ENCODE peak calls at places on chromosomes 3 and 15, in four cellular contexts. One of them, this sample, is unnamed.

GRCh38 chr15:53591041-53591440 is 168.4 kb downstream of the WDR72 start:
- DNase-seq in transverse colon: no peak
- DNase-seq in hypothalamus: no peak
- DNase-seq in cerebellar cortex: no peak
- DNase-seq in this sample: no peak

GRCh38 chr3:113771993-113772392 is 25.2 kb downstream of the ATP6V1A start:
- DNase-seq in transverse colon: no peak
- DNase-seq in hypothalamus: no peak
- DNase-seq in cerebellar cortex: no peak
- DNase-seq in this sample: no peak

GRCh38 chr3:190443257-190443656 is 6.4 kb downstream of the TMEM207 start:
- DNase-seq in transverse colon: no peak
- DNase-seq in hypothalamus: no peak
- DNase-seq in cerebellar cortex: no peak
- DNase-seq in this sample: no peak

GRCh38 chr15:60362318-60363023 is 35.3 kb downstream of the ANXA2 start:
- DNase-seq in transverse colon: no peak
- DNase-seq in hypothalamus: no peak
- DNase-seq in cerebellar cortex: no peak
- DNase-seq in this sample: no peak

GRCh38 chr3:125161607-125162219 is 50.8 kb downstream of the SLC12A8 start:
- DNase-seq in transverse colon: no peak
- DNase-seq in hypothalamus: no peak
- DNase-seq in cerebellar cortex: no peak
- DNase-seq in this sample: no peak

GRCh38 chr15:70196314-70197291 is 98.9 kb upstream of the TLE3 start:
- DNase-seq in transverse colon: peak
- DNase-seq in hypothalamus: no peak
- DNase-seq in cerebellar cortex: no peak
- DNase-seq in this sample: no peak

GRCh38 chr3:117084739-117085270 is 375.2 kb downstream of the TUSC7 start:
- DNase-seq in transverse colon: no peak
- DNase-seq in hypothalamus: no peak
- DNase-seq in cerebellar cortex: no peak
- DNase-seq in this sample: no peak

GRCh38 chr3:52845157-52845556 is 10.3 kb upstream of the MUSTN1 start:
- DNase-seq in transverse colon: peak
- DNase-seq in hypothalamus: no peak
- DNase-seq in cerebellar cortex: no peak
- DNase-seq in this sample: no peak

GRCh38 chr3:52299815-52300611 is 12.4 kb downstream of the GLYCTK start:
- DNase-seq in transverse colon: no peak
- DNase-seq in hypothalamus: no peak
- DNase-seq in cerebellar cortex: peak
- DNase-seq in this sample: no peak

GRCh38 chr15:67701669-67702068 is 123.6 kb upstream of the SKOR1 start:
- DNase-seq in transverse colon: no peak
- DNase-seq in hypothalamus: no peak
- DNase-seq in cerebellar cortex: no peak
- DNase-seq in this sample: no peak

GRCh38 chr15:69289312-69290146 is 9.2 kb upstream of the PAQR5 start:
- DNase-seq in transverse colon: no peak
- DNase-seq in hypothalamus: no peak
- DNase-seq in cerebellar cortex: no peak
- DNase-seq in this sample: no peak

GRCh38 chr15:92077353-92078080 is 224.0 kb downstream of the SLCO3A1 start:
- DNase-seq in transverse colon: peak
- DNase-seq in hypothalamus: peak
- DNase-seq in cerebellar cortex: peak
- DNase-seq in this sample: peak

GRCh38 chr3:94303897-94304296 is 241.0 kb downstream of the NSUN3 start:
- DNase-seq in transverse colon: no peak
- DNase-seq in hypothalamus: no peak
- DNase-seq in cerebellar cortex: peak
- DNase-seq in this sample: no peak

GRCh38 chr3:115092220-115092791 is 54.8 kb downstream of the ZBTB20 start:
- DNase-seq in transverse colon: peak
- DNase-seq in hypothalamus: peak
- DNase-seq in cerebellar cortex: peak
- DNase-seq in this sample: peak

GRCh38 chr3:43105224-43105596 is 669 bp downstream of the POMGNT2 start:
- DNase-seq in transverse colon: no peak
- DNase-seq in hypothalamus: no peak
- DNase-seq in cerebellar cortex: no peak
- DNase-seq in this sample: no peak

GRCh38 chr3:142888484-142889262 is at the start of gene PCOLCE2:
- DNase-seq in transverse colon: peak
- DNase-seq in hypothalamus: no peak
- DNase-seq in cerebellar cortex: peak
- DNase-seq in this sample: no peak

GRCh38 chr3:138328341-138328740 is 1.3 kb downstream of the NME9 start:
- DNase-seq in transverse colon: no peak
- DNase-seq in hypothalamus: no peak
- DNase-seq in cerebellar cortex: no peak
- DNase-seq in this sample: no peak

GRCh38 chr15:94674251-94674650 is 442.9 kb downstream of the MCTP2 start:
- DNase-seq in transverse colon: no peak
- DNase-seq in hypothalamus: peak
- DNase-seq in cerebellar cortex: peak
- DNase-seq in this sample: no peak

GRCh38 chr3:101758224-101758623 is 20.8 kb upstream of the NXPE3 start:
- DNase-seq in transverse colon: no peak
- DNase-seq in hypothalamus: no peak
- DNase-seq in cerebellar cortex: no peak
- DNase-seq in this sample: no peak

GRCh38 chr3:121490161-121490560 is 55.6 kb downstream of the POLQ start:
- DNase-seq in transverse colon: no peak
- DNase-seq in hypothalamus: no peak
- DNase-seq in cerebellar cortex: no peak
- DNase-seq in this sample: no peak

GRCh38 chr3:169760479-169760878 is 4.4 kb downstream of the TERC start:
- DNase-seq in transverse colon: no peak
- DNase-seq in hypothalamus: no peak
- DNase-seq in cerebellar cortex: no peak
- DNase-seq in this sample: no peak

GRCh38 chr15:42065008-42065407 is 29.4 kb downstream of the PLA2G4D start:
- DNase-seq in transverse colon: no peak
- DNase-seq in hypothalamus: no peak
- DNase-seq in cerebellar cortex: peak
- DNase-seq in this sample: no peak

GRCh38 chr15:88624156-88624970 is 3.2 kb downstream of the AEN start:
- DNase-seq in transverse colon: no peak
- DNase-seq in hypothalamus: no peak
- DNase-seq in cerebellar cortex: no peak
- DNase-seq in this sample: no peak

GRCh38 chr3:52047295-52047960 is 8.9 kb downstream of the DUSP7 start:
- DNase-seq in transverse colon: no peak
- DNase-seq in hypothalamus: peak
- DNase-seq in cerebellar cortex: no peak
- DNase-seq in this sample: peak

GRCh38 chr15:48190932-48191573 is 412 bp upstream of the CTXN2 start:
- DNase-seq in transverse colon: peak
- DNase-seq in hypothalamus: peak
- DNase-seq in cerebellar cortex: peak
- DNase-seq in this sample: no peak

GRCh38 chr15:40859206-40859851 is 14.7 kb downstream of the RHOV start:
- DNase-seq in transverse colon: peak
- DNase-seq in hypothalamus: peak
- DNase-seq in cerebellar cortex: peak
- DNase-seq in this sample: peak

GRCh38 chr3:132535575-132536441 is 61.3 kb upstream of the ACKR4 start:
- DNase-seq in transverse colon: peak
- DNase-seq in hypothalamus: no peak
- DNase-seq in cerebellar cortex: peak
- DNase-seq in this sample: no peak

GRCh38 chr3:128395500-128396125 is 71.1 kb downstream of the DNAJB8 start:
- DNase-seq in transverse colon: no peak
- DNase-seq in hypothalamus: peak
- DNase-seq in cerebellar cortex: peak
- DNase-seq in this sample: peak

GRCh38 chr3:143098032-143098764 is 21.4 kb upstream of the CHST2 start:
- DNase-seq in transverse colon: no peak
- DNase-seq in hypothalamus: no peak
- DNase-seq in cerebellar cortex: no peak
- DNase-seq in this sample: no peak

GRCh38 chr15:101056366-101057334 is 137.5 kb downstream of the LRRK1 start:
- DNase-seq in transverse colon: no peak
- DNase-seq in hypothalamus: no peak
- DNase-seq in cerebellar cortex: no peak
- DNase-seq in this sample: no peak

GRCh38 chr15:31273258-31273941 is 53.2 kb upstream of the KLF13 start:
- DNase-seq in transverse colon: no peak
- DNase-seq in hypothalamus: no peak
- DNase-seq in cerebellar cortex: no peak
- DNase-seq in this sample: no peak

GRCh38 chr3:172675371-172676193 is 35.3 kb downstream of the NCEH1 start:
- DNase-seq in transverse colon: no peak
- DNase-seq in hypothalamus: no peak
- DNase-seq in cerebellar cortex: peak
- DNase-seq in this sample: no peak

GRCh38 chr3:197366301-197367044 is 68.1 kb upstream of the DLG1 start:
- DNase-seq in transverse colon: no peak
- DNase-seq in hypothalamus: no peak
- DNase-seq in cerebellar cortex: no peak
- DNase-seq in this sample: no peak

GRCh38 chr3:126156468-126156867 is 23.9 kb downstream of the ALDH1L1 start:
- DNase-seq in transverse colon: no peak
- DNase-seq in hypothalamus: no peak
- DNase-seq in cerebellar cortex: no peak
- DNase-seq in this sample: no peak

GRCh38 chr15:90233701-90234518 is at the start of the genes CIB1 and GDPGP1:
- DNase-seq in transverse colon: peak
- DNase-seq in hypothalamus: peak
- DNase-seq in cerebellar cortex: peak
- DNase-seq in this sample: peak

GRCh38 chr3:12579456-12579855 is 22.6 kb downstream of the MKRN2 start:
- DNase-seq in transverse colon: no peak
- DNase-seq in hypothalamus: no peak
- DNase-seq in cerebellar cortex: no peak
- DNase-seq in this sample: no peak

GRCh38 chr3:109125902-109126301 is 8.0 kb upstream of the MORC1 start:
- DNase-seq in transverse colon: no peak
- DNase-seq in hypothalamus: no peak
- DNase-seq in cerebellar cortex: no peak
- DNase-seq in this sample: no peak

GRCh38 chr3:58041182-58041825 is 33.1 kb downstream of the FLNB start:
- DNase-seq in transverse colon: no peak
- DNase-seq in hypothalamus: no peak
- DNase-seq in cerebellar cortex: no peak
- DNase-seq in this sample: no peak

GRCh38 chr3:16183601-16184270 is 9.3 kb downstream of the GALNT15 start:
- DNase-seq in transverse colon: no peak
- DNase-seq in hypothalamus: no peak
- DNase-seq in cerebellar cortex: peak
- DNase-seq in this sample: no peak